ENCODE peak calls at places on chromosomes 1 and 21, in four cellular contexts. R, P, W and U are unnamed samples.
A peak's percentile ranks its signal among the peaks of the same experiment; 100 is the strongest.

GRCh38 chr21:46056450-46056903 is 41.4 kb upstream of the COL6A2 start:
- DNase-seq in R (no peak), P (no peak), W (no peak), U (peak; percentile 52)

GRCh38 chr21:42837421-42838211 is 41.7 kb downstream of the WDR4 start:
- DNase-seq in R (no peak), P (no peak), W (peak; percentile 61), U (no peak)

GRCh38 chr1:158246650-158247049 is 7.6 kb upstream of the CD1A start:
- DNase-seq in R (no peak), P (no peak), W (no peak), U (peak; percentile 26)

GRCh38 chr1:39701092-39701460 is 9.8 kb upstream of the HPCAL4 start:
- DNase-seq in R (no peak), P (no peak), W (no peak), U (no peak)

GRCh38 chr21:45390121-45390751 is 14.7 kb upstream of the COL18A1 start:
- DNase-seq in R (no peak), P (no peak), W (no peak), U (no peak)

GRCh38 chr1:38005195-38006007 is at the start of gene FHL3:
- DNase-seq in R (no peak), P (no peak), W (peak; percentile 95), U (peak; percentile 87)

GRCh38 chr1:68608289-68608688 is 111.4 kb upstream of the DEPDC1 start:
- DNase-seq in R (no peak), P (no peak), W (no peak), U (no peak)

GRCh38 chr1:245960171-245960570 is 546.9 kb downstream of the SMYD3 start:
- DNase-seq in R (no peak), P (no peak), W (no peak), U (no peak)

GRCh38 chr1:227886993-227887696 is 60.6 kb downstream of the WNT9A start:
- DNase-seq in R (no peak), P (no peak), W (no peak), U (peak; percentile 1)

GRCh38 chr1:227786673-227787512 is 28.6 kb upstream of the PRSS38 start:
- DNase-seq in R (no peak), P (no peak), W (no peak), U (no peak)

GRCh38 chr1:9426291-9426711 is 113.0 kb upstream of the SLC25A33 start:
- DNase-seq in R (peak; percentile 93), P (no peak), W (no peak), U (peak; percentile 89)

GRCh38 chr1:181219938-181220337 is 131.4 kb downstream of the IER5 start:
- DNase-seq in R (no peak), P (no peak), W (no peak), U (no peak)

GRCh38 chr1:201061049-201061448 is 37.5 kb upstream of the KIF21B start:
- DNase-seq in R (no peak), P (no peak), W (no peak), U (no peak)

GRCh38 chr1:171310661-171311087 is 3.3 kb upstream of the FMO4 start:
- DNase-seq in R (no peak), P (no peak), W (no peak), U (peak; percentile 32)

GRCh38 chr1:183349201-183349711 is 68.9 kb downstream of the NMNAT2 start:
- DNase-seq in R (no peak), P (no peak), W (no peak), U (no peak)

GRCh38 chr21:38646213-38646837 is 148.0 kb upstream of the ERG start:
- DNase-seq in R (no peak), P (no peak), W (no peak), U (no peak)

GRCh38 chr1:8910331-8910730 is 31.8 kb upstream of the ENO1 start:
- DNase-seq in R (no peak), P (no peak), W (no peak), U (peak; percentile 26)

GRCh38 chr1:37763791-37764741 is 854 bp downstream of the EPHA10 start:
- DNase-seq in R (no peak), P (no peak), W (peak; percentile 67), U (peak; percentile 72)

GRCh38 chr1:176857632-176858031 is 306.9 kb downstream of the ASTN1 start:
- DNase-seq in R (no peak), P (no peak), W (no peak), U (no peak)

GRCh38 chr1:41851589-41851988 is 67.1 kb downstream of the HIVEP3 start:
- DNase-seq in R (no peak), P (no peak), W (no peak), U (peak; percentile 72)

GRCh38 chr1:22231068-22231593 is 88.2 kb upstream of the WNT4 start:
- DNase-seq in R (no peak), P (no peak), W (no peak), U (no peak)

GRCh38 chr1:85495556-85495955 is 30.6 kb upstream of the DDAH1 start:
- DNase-seq in R (no peak), P (peak; percentile 4), W (no peak), U (no peak)

GRCh38 chr1:61120307-61120840 is 38.0 kb downstream of the NFIA start:
- DNase-seq in R (no peak), P (no peak), W (no peak), U (no peak)

GRCh38 chr1:68232354-68233148 is at the start of gene WLS:
- DNase-seq in R (no peak), P (peak; percentile 47), W (no peak), U (no peak)

GRCh38 chr1:210536263-210536961 is 207.7 kb downstream of the HHAT start:
- DNase-seq in R (no peak), P (no peak), W (no peak), U (no peak)

GRCh38 chr1:24413350-24414163 is at the start of gene STPG1:
- DNase-seq in R (peak; percentile 72), P (peak; percentile 94), W (peak; percentile 98), U (peak; percentile 88)

GRCh38 chr1:94865369-94865768 is 45.2 kb downstream of the SLC44A3 start:
- DNase-seq in R (no peak), P (no peak), W (no peak), U (no peak)

GRCh38 chr1:99613716-99614115 is 32.2 kb upstream of the PALMD start:
- DNase-seq in R (no peak), P (no peak), W (no peak), U (no peak)

GRCh38 chr1:164675342-164675904 is 116.4 kb downstream of the PBX1 start:
- DNase-seq in R (no peak), P (no peak), W (no peak), U (no peak)

GRCh38 chr1:88876573-88877335 is 14.6 kb downstream of the GTF2B start:
- DNase-seq in R (no peak), P (no peak), W (no peak), U (no peak)

GRCh38 chr1:39922139-39922757 is 20.5 kb upstream of the MYCL start:
- DNase-seq in R (no peak), P (no peak), W (no peak), U (no peak)

GRCh38 chr1:192993426-192994085 is 65.6 kb downstream of the UCHL5 start:
- DNase-seq in R (no peak), P (no peak), W (no peak), U (no peak)

GRCh38 chr1:50620680-50621329 is 197.6 kb upstream of the DMRTA2 start:
- DNase-seq in R (no peak), P (no peak), W (no peak), U (peak; percentile 11)

GRCh38 chr1:185170291-185170848 is 13.4 kb downstream of the SWT1 start:
- DNase-seq in R (peak; percentile 32), P (peak; percentile 36), W (peak; percentile 57), U (peak; percentile 79)

GRCh38 chr1:111739984-111740765 is 980 bp upstream of the INKA2 start:
- DNase-seq in R (no peak), P (peak; percentile 35), W (peak; percentile 35), U (peak; percentile 13)
- TF ChIP-seq MYC in R (no peak), P (no peak), W (no peak), U (no peak)

DNA sequence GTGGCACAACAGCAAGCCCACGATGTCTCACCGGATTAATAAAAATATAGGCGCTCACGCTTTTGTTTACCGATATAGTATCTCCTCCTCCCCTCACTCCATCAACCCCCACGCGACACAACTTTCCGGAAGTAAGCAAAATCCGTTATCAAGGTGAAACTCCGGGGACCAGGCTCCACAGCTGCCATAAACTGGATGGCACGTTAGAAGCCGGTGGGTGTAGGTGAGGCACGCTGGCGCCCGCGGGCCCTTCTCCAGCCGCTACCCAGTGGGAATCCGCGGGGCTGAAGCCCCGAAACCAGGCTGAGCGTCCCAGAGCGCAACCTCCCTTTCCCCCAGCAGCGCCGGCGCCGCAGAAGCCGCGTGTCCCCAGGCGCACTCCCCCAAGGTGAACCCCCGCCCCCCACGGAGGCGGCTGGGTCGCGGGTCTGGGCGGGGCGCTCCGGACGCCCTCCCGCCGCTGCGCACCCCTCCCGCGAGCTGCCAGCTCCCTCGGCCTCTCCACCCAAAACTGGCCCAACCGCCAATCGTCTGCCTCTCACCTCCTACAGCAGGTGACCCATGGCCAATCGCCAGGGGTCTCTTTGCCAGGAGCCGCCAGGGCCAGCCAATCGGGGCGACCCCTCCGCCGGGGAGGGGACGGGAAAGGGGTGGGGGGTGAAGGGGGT is 112.4 kb downstream of the OSBPL9 start:
- DNase-seq in R (peak; percentile 87), P (peak; percentile 90), W (peak; percentile 99), U (peak; percentile 99)
- TF ChIP-seq POLR2A in R (peak; percentile 94), P (peak; percentile 56), W (peak; percentile 94), U (peak; percentile 47)

GRCh38 chr1:226603030-226603960 is 54.7 kb downstream of the STUM start:
- DNase-seq in R (no peak), P (no peak), W (no peak), U (no peak)
- TF ChIP-seq MYC in R (no peak), P (no peak), W (no peak), U (no peak)

DNA sequence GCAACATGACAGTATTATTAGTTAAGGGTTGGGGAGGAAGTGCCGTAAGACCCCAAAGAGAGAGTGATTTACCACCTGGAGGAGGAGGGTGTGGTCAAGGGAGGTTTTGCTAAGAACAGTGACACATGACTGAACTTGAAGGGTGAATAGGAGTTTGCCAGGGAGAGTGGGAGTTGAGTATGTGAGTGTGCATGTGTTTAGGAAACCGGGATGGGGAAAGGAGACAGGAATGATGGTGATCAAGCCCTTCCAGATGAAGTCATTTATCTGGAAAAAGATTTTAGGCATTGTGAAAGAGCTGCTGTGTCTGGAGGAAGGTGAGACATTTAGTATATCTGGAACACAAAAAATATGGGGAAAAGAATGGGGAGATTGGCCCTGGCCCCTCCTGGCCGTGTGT is 28.1 kb upstream of the IL10 start:
- DNase-seq in R (no peak), P (no peak), W (no peak), U (no peak)
- TF ChIP-seq POLR2A in R (no peak), P (no peak), W (no peak), U (no peak)

GRCh38 chr1:44220755-44221154 is 7.5 kb downstream of the DMAP1 start:
- DNase-seq in R (no peak), P (no peak), W (no peak), U (no peak)
- TF ChIP-seq MYC in R (no peak), P (no peak), W (no peak), U (no peak)

GRCh38 chr1:23369335-23370013 is at the start of gene ZNF436:
- DNase-seq in R (no peak), P (no peak), W (peak; percentile 35), U (peak; percentile 86)
- TF ChIP-seq POLR2A in R (no peak), P (no peak), W (no peak), U (no peak)